ENCODE peak calls at places on chromosomes 6 and 20, in nine cellular contexts. I is activated CD4-positive, alpha-beta T cell treated with anti-CD3 and anti-CD28 coated beads for 36 hours; F is effector memory CD4-positive, alpha-beta T cell; S is cardiac fibroblast; K is IMR-90; T is prostate gland; N is substantia nigra; E is HEK293T; R is CD4-positive, alpha-beta T cell. Y is an unnamed sample.

GRCh38 chr6:36196880-36197548 is 470 bp downstream of the BRPF3 start:
- DNase-seq in E (peak; percentile 99), I (peak; percentile 100), S (peak; percentile 98), R (peak; percentile 100), F (peak; percentile 98), N (peak; percentile 96), K (peak; percentile 96), T (peak; percentile 98), Y (peak; percentile 100)

GRCh38 chr6:163634514-163635171 is 220.1 kb downstream of the QKI start:
- DNase-seq in R (no peak), N (no peak), S (no peak), E (no peak), I (no peak), T (no peak), K (no peak), F (no peak), Y (no peak)

GRCh38 chr6:13243033-13243432 is 85.3 kb downstream of the TBC1D7 start:
- DNase-seq in R (no peak), N (no peak), T (no peak), F (no peak), K (peak; percentile 7), I (no peak), S (no peak), E (no peak), Y (no peak)

GRCh38 chr6:162770136-162770535 is 42.4 kb downstream of the PACRG start:
- DNase-seq in F (no peak), T (no peak), R (no peak), N (no peak), E (no peak), S (no peak), I (no peak), K (no peak), Y (no peak)

GRCh38 chr20:35954907-35955251 is 577 bp upstream of the SCAND1 start:
- DNase-seq in S (peak; percentile 58), E (no peak), K (peak; percentile 43), I (no peak), N (no peak), F (peak; percentile 5), T (no peak), R (no peak), Y (peak; percentile 18)

GRCh38 chr6:149403534-149403933 is 3.5 kb downstream of the SUMO4 start:
- DNase-seq in N (no peak), T (no peak), R (no peak), E (no peak), F (no peak), K (no peak), I (no peak), S (no peak), Y (no peak)

GRCh38 chr6:27684264-27685211 is 211.6 kb upstream of the ZNF184 start:
- DNase-seq in T (no peak), E (peak; percentile 57), S (peak; percentile 68), I (peak; percentile 82), N (no peak), R (peak; percentile 20), K (peak; percentile 76), F (peak; percentile 33), Y (peak; percentile 35)

GRCh38 chr6:170098428-170099170 is 192.3 kb downstream of the DLL1 start:
- DNase-seq in I (no peak), K (no peak), F (no peak), N (no peak), R (no peak), T (no peak), E (no peak), S (no peak), Y (no peak)

GRCh38 chr20:21512634-21513180 is 1.2 kb downstream of the NKX2-2 start:
- DNase-seq in K (no peak), T (no peak), I (no peak), N (peak; percentile 37), R (no peak), E (no peak), S (no peak), F (no peak), Y (no peak)

GRCh38 chr6:100628180-100628579 is 163.5 kb upstream of the SIM1 start:
- DNase-seq in R (no peak), K (no peak), E (no peak), I (no peak), T (no peak), N (no peak), S (no peak), F (no peak), Y (no peak)

GRCh38 chr6:110587328-110587727 is 110.9 kb upstream of the SLC22A16 start:
- DNase-seq in N (no peak), F (no peak), R (no peak), S (no peak), T (no peak), K (no peak), E (no peak), I (no peak), Y (no peak)

GRCh38 chr20:22920898-22921297 is 114.2 kb upstream of the SSTR4 start:
- DNase-seq in T (no peak), E (no peak), N (no peak), K (no peak), F (no peak), R (no peak), S (no peak), I (no peak), Y (no peak)

GRCh38 chr20:63025534-63026331 is 19.0 kb upstream of the BHLHE23 start:
- DNase-seq in N (no peak), E (no peak), F (no peak), I (peak; percentile 50), S (peak; percentile 54), R (no peak), T (no peak), K (peak; percentile 7), Y (no peak)

GRCh38 chr6:147203311-147204059 is 732 bp upstream of the STXBP5 start:
- DNase-seq in E (peak; percentile 86), I (peak; percentile 79), K (peak; percentile 76), R (peak; percentile 60), T (peak; percentile 50), F (peak; percentile 59), N (peak; percentile 41), S (peak; percentile 92), Y (peak; percentile 62)